ENCODE peak calls at places on chromosomes 6 and 20, in nine cellular contexts. J, B, Y, H, D, N, F, X and R are unnamed samples.

GRCh38 chr6:56852611-56853010 is 102.3 kb upstream of the BEND6 start:
- DNase-seq in X (no peak), B (no peak), D (no peak), N (no peak), F (no peak), H (no peak), Y (no peak), J (no peak), R (no peak)

GRCh38 chr6:157885211-157885788 is 62.3 kb downstream of the SNX9 start:
- DNase-seq in X (no peak), J (no peak), F (no peak), Y (no peak), H (no peak), D (no peak), B (no peak), N (no peak), R (no peak)

GRCh38 chr6:130632288-130632687 is 194.9 kb upstream of the SMLR1 start:
- DNase-seq in F (no peak), J (no peak), B (no peak), H (no peak), Y (no peak), D (no peak), X (no peak), N (no peak), R (no peak)

GRCh38 chr20:38172344-38172743 is 7.3 kb upstream of the TGM2 start:
- DNase-seq in X (no peak), J (no peak), D (no peak), B (no peak), Y (no peak), H (no peak), N (no peak), F (no peak), R (no peak)

GRCh38 chr20:31573555-31574295 is 31.4 kb upstream of the ID1 start:
- DNase-seq in F (no peak), J (no peak), B (no peak), H (no peak), N (no peak), Y (no peak), D (no peak), X (no peak), R (no peak)

GRCh38 chr6:12804967-12805645 is 88.5 kb downstream of the PHACTR1 start:
- DNase-seq in B (no peak), Y (no peak), N (no peak), X (no peak), J (no peak), H (no peak), F (no peak), D (no peak), R (no peak)

GRCh38 chr6:20318851-20319387 is 82.8 kb upstream of the E2F3 start:
- DNase-seq in X (no peak), H (no peak), J (no peak), Y (no peak), D (no peak), B (peak), F (no peak), N (no peak), R (no peak)

GRCh38 chr20:63540417-63541186 is 3.4 kb upstream of the PTK6 start:
- DNase-seq in F (peak), Y (no peak), X (no peak), J (no peak), B (no peak), H (no peak), D (no peak), N (no peak), R (peak)

GRCh38 chr20:20411382-20411781 is 43.5 kb downstream of the INSM1 start:
- DNase-seq in Y (no peak), N (no peak), B (no peak), J (no peak), F (no peak), D (no peak), X (no peak), H (no peak), R (no peak)

GRCh38 chr6:27168586-27169443 is 78.7 kb upstream of the PRSS16 start:
- DNase-seq in H (no peak), X (no peak), D (no peak), J (no peak), N (no peak), Y (no peak), B (no peak), F (no peak), R (peak)

GRCh38 chr6:54282186-54282585 is 26.1 kb upstream of the TINAG start:
- DNase-seq in N (no peak), H (no peak), F (no peak), D (no peak), B (no peak), Y (no peak), X (peak), J (no peak), R (peak)

GRCh38 chr6:2229039-2229438 is 16.4 kb downstream of the GMDS start:
- DNase-seq in N (no peak), J (no peak), H (no peak), B (no peak), X (no peak), Y (no peak), D (no peak), F (no peak), R (peak)

GRCh38 chr20:26163890-26164289 is 467.2 kb upstream of the ZNF337 start:
- DNase-seq in J (no peak), D (no peak), F (no peak), B (no peak), X (peak), H (no peak), Y (no peak), N (no peak), R (peak)

GRCh38 chr6:45965007-45965406 is 50.7 kb downstream of the CLIC5 start:
- DNase-seq in Y (no peak), N (no peak), X (no peak), B (no peak), H (no peak), F (no peak), D (no peak), J (no peak), R (peak)

GRCh38 chr6:36769676-36770499 is 69.4 kb downstream of the CPNE5 start:
- DNase-seq in Y (no peak), F (peak), X (no peak), N (no peak), J (no peak), H (no peak), B (no peak), D (no peak), R (peak)

GRCh38 chr20:47998736-47999135 is 213.5 kb upstream of the SULF2 start:
- DNase-seq in D (no peak), X (no peak), J (no peak), F (no peak), Y (no peak), B (no peak), H (no peak), N (no peak), R (no peak)

GRCh38 chr6:22141271-22141745 is 155.5 kb downstream of the PRL start:
- DNase-seq in X (no peak), N (no peak), Y (no peak), J (no peak), B (no peak), D (peak), F (no peak), H (no peak), R (no peak)

GRCh38 chr6:37018152-37019064 is 13.0 kb downstream of the FGD2 start:
- DNase-seq in J (peak), H (peak), D (peak), N (peak), F (peak), B (peak), Y (peak), X (peak), R (peak)

GRCh38 chr20:58889334-58890072 is 37.0 kb downstream of the GNAS start:
- DNase-seq in H (no peak), D (no peak), X (no peak), J (no peak), F (no peak), Y (no peak), N (no peak), B (no peak), R (no peak)

GRCh38 chr20:53983401-53983800 is 87.0 kb downstream of the BCAS1 start:
- DNase-seq in J (no peak), X (no peak), D (no peak), F (no peak), Y (no peak), N (no peak), B (no peak), H (no peak), R (no peak)

GRCh38 chr6:131656667-131657066 is 19.6 kb downstream of the ENPP3 start:
- DNase-seq in B (no peak), H (no peak), N (no peak), Y (no peak), J (no peak), D (no peak), X (no peak), F (no peak), R (no peak)

GRCh38 chr6:85113934-85114582 is 335.8 kb upstream of the NT5E start:
- DNase-seq in N (no peak), J (no peak), Y (no peak), X (no peak), F (no peak), H (no peak), D (no peak), B (no peak), R (peak)

GRCh38 chr20:51563597-51564332 is 21.2 kb upstream of the NFATC2 start:
- DNase-seq in X (peak), B (peak), Y (no peak), H (peak), F (peak), N (no peak), J (no peak), D (peak), R (peak)

GRCh38 chr6:139628220-139628619 is 253.8 kb upstream of the CITED2 start:
- DNase-seq in B (no peak), J (no peak), H (no peak), X (no peak), D (no peak), Y (no peak), F (no peak), N (no peak), R (no peak)

GRCh38 chr20:23245553-23246128 is 105.0 kb upstream of the NXT1 start:
- DNase-seq in F (peak), B (peak), H (peak), N (no peak), D (peak), J (no peak), X (no peak), Y (peak), R (peak)

GRCh38 chr6:85078071-85078470 is 313.7 kb upstream of the TBX18 start:
- DNase-seq in J (no peak), H (no peak), N (no peak), B (no peak), X (peak), Y (no peak), D (peak), F (no peak), R (peak)

GRCh38 chr20:62721511-62722197 is 13.0 kb downstream of the NTSR1 start:
- DNase-seq in J (no peak), B (no peak), N (no peak), Y (no peak), H (no peak), F (no peak), X (no peak), D (no peak), R (no peak)

GRCh38 chr6:141981190-141981589 is 151.5 kb upstream of the GJE1 start:
- DNase-seq in F (no peak), B (no peak), J (no peak), Y (no peak), N (no peak), D (no peak), H (no peak), X (no peak), R (no peak)

GRCh38 chr6:157013649-157014365 is 236.6 kb downstream of the ARID1B start:
- DNase-seq in B (no peak), N (no peak), D (no peak), X (no peak), Y (no peak), J (no peak), F (no peak), H (no peak), R (no peak)

GRCh38 chr6:140344149-140344913 is 969.9 kb upstream of the CITED2 start:
- DNase-seq in N (no peak), X (peak), D (no peak), Y (no peak), H (no peak), J (no peak), F (no peak), B (no peak), R (peak)

GRCh38 chr6:35128496-35128895 is 12.6 kb downstream of the TCP11 start:
- DNase-seq in F (no peak), J (no peak), B (no peak), Y (no peak), H (no peak), N (no peak), X (no peak), D (no peak), R (no peak)

GRCh38 chr6:160132776-160133338 is 11.2 kb downstream of the SLC22A1 start:
- DNase-seq in F (peak), B (no peak), J (no peak), H (no peak), N (no peak), Y (peak), X (peak), D (no peak), R (peak)

GRCh38 chr6:100366419-100366818 is 98.3 kb downstream of the SIM1 start:
- DNase-seq in B (no peak), D (no peak), N (no peak), J (no peak), Y (no peak), H (no peak), F (no peak), X (peak), R (peak)

GRCh38 chr6:43396408-43397149 is 27.1 kb upstream of the ZNF318 start:
- DNase-seq in X (peak), N (no peak), B (no peak), D (no peak), F (peak), J (no peak), H (no peak), Y (no peak), R (no peak)

GRCh38 chr20:50729925-50730764 is 1.2 kb upstream of the PARD6B start:
- DNase-seq in B (no peak), Y (no peak), D (no peak), F (no peak), J (no peak), X (peak), N (peak), H (no peak), R (peak)

DNA sequence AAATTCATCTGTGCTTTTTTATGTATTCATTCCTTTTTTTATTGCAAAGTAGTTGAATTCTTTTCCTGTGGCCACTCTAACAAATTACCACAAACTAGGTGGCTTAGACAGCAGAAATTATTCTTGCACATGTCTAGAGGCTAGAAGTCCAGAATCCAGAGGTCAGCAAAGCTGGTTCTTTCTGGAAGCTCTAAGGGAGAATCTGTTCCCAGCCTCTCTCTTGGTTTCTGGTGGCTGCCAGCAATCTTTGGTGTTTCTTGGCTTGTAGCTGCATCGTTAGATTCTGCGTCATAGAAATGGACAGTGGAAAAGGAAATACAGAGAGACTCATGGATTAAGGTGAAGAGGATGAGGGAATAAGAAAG is 39.3 kb downstream of the GSTA2 start:
- DNase-seq in Y (no peak), N (no peak), J (no peak), H (no peak), X (no peak), B (no peak), D (no peak), F (no peak), R (peak)
- TF ChIP-seq CTCF in Y (no peak), N (no peak), J (no peak), H (no peak), X (no peak), B (no peak), D (no peak), F (no peak), R (no peak)

GRCh38 chr20:5470943-5471342 is 154.2 kb upstream of the PROKR2 start:
- DNase-seq in F (no peak), B (no peak), N (no peak), H (no peak), X (no peak), D (no peak), Y (no peak), J (no peak), R (no peak)
- TF ChIP-seq CTCF in F (no peak), B (no peak), N (no peak), H (no peak), X (no peak), D (no peak), Y (no peak), J (no peak), R (no peak)

GRCh38 chr20:19129306-19129705 is 83.1 kb upstream of the SLC24A3 start:
- DNase-seq in B (no peak), X (no peak), F (no peak), H (no peak), Y (no peak), N (no peak), D (no peak), J (no peak), R (no peak)
- TF ChIP-seq CTCF in B (no peak), X (no peak), F (no peak), H (no peak), Y (no peak), N (no peak), D (no peak), J (no peak), R (no peak)

GRCh38 chr20:41052742-41053419 is 24.3 kb downstream of the TOP1 start:
- DNase-seq in N (no peak), X (no peak), J (no peak), B (no peak), Y (no peak), F (no peak), D (no peak), H (no peak), R (peak)
- TF ChIP-seq CTCF in N (no peak), X (no peak), J (no peak), B (no peak), Y (no peak), F (no peak), D (no peak), H (no peak), R (no peak)

GRCh38 chr20:13101701-13102100 is 92.9 kb downstream of the SPTLC3 start:
- DNase-seq in B (no peak), J (no peak), F (no peak), N (no peak), H (no peak), Y (no peak), D (no peak), X (no peak), R (peak)

GRCh38 chr20:13099676-13100075 is 90.9 kb downstream of the SPTLC3 start:
- DNase-seq in Y (no peak), N (no peak), J (no peak), X (peak), H (no peak), F (no peak), B (no peak), D (no peak), R (no peak)

GRCh38 chr20:13102237-13102636 is 93.5 kb downstream of the SPTLC3 start:
- DNase-seq in D (no peak), Y (no peak), X (no peak), B (no peak), N (no peak), F (no peak), J (no peak), H (no peak), R (no peak)

GRCh38 chr20:13102689-13103088 is 93.9 kb downstream of the SPTLC3 start:
- DNase-seq in J (no peak), Y (no peak), N (no peak), D (no peak), F (no peak), B (no peak), H (no peak), X (no peak), R (no peak)

GRCh38 chr20:13101276-13101675 is 92.5 kb downstream of the SPTLC3 start:
- DNase-seq in H (no peak), X (no peak), Y (no peak), B (no peak), F (no peak), J (no peak), N (no peak), D (no peak), R (no peak)
- TF ChIP-seq CTCF in H (no peak), X (no peak), Y (no peak), B (no peak), F (no peak), J (no peak), N (no peak), D (no peak), R (no peak)

GRCh38 chr6:135853227-135853626 is 1.7 kb downstream of the PDE7B start:
- DNase-seq in D (no peak), B (no peak), J (no peak), H (no peak), F (no peak), Y (no peak), N (no peak), X (no peak), R (peak)
- TF ChIP-seq CTCF in D (no peak), B (no peak), J (no peak), H (peak), F (no peak), Y (no peak), N (no peak), X (no peak), R (peak)

DNA sequence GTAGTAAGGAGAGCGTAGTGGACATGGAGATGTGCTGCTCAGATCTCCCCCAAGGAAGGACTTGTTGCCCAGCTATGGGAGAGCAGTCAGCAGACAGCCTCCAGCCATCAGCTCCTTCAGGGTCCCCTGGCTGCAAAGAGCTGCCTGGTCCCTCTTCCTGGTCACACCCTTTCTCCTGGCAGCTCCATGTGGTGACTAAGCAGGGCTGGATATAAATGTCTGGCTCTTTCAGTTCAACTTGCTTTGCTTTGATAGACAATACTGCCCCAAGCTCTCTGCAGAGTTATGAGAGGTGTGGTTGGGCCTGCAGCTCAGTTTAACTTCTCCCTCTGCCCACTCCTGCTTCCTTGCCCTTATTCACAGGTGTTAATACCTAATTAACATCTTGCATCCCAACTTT is 64.1 kb upstream of the DDR1 start:
- DNase-seq in Y (no peak), D (no peak), J (no peak), B (peak), N (peak), H (peak), X (peak), F (peak), R (peak)
- TF ChIP-seq CTCF in Y (no peak), D (no peak), J (no peak), B (no peak), N (no peak), H (no peak), X (no peak), F (no peak), R (peak)

GRCh38 chr6:98980814-98981213 is 33.1 kb upstream of the FBXL4 start:
- DNase-seq in J (no peak), F (no peak), B (no peak), X (no peak), N (no peak), H (no peak), D (no peak), Y (no peak), R (no peak)
- TF ChIP-seq CTCF in J (no peak), F (no peak), B (no peak), X (no peak), N (no peak), H (no peak), D (peak), Y (no peak), R (no peak)

DNA sequence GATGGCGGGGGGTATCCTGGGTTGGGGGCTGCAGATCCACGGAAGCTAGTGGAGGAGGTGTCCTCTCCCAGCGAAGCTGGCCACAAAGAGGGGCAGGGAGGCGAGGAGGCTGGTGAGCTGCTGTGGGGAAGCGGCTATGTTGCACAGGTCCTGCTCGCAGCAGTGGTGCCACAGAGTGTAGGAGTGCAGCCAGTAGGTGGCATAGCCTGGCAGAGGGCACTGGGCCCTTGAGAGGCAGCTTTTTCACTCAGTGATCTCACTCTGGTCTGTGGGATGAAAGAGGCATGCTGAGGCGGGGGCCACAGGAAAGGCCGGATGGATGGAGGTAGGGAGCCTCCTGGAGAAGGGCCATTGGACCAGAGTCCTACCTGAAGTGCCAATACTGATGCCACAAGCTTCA is 2.9 kb upstream of the LY6G6D start:
- DNase-seq in X (no peak), N (peak), J (no peak), B (no peak), D (no peak), H (no peak), F (no peak), Y (no peak), R (no peak)
- TF ChIP-seq CTCF in X (no peak), N (no peak), J (no peak), B (no peak), D (no peak), H (no peak), F (peak), Y (no peak), R (no peak)